ENCODE peak calls at places on chromosomes 7 and 10, in five cellular contexts. One of them, this sample, is unnamed.

GRCh38 chr10:14220026-14220425 is 110.7 kb downstream of the FRMD4A start:
- DNase-seq in right lobe of liver: no peak
- DNase-seq in neural progenitor cell: no peak
- DNase-seq in transverse colon: no peak
- DNase-seq in IMR-90: peak
- DNase-seq in this sample: no peak

GRCh38 chr7:150909192-150909591 is 56.9 kb downstream of the AOC1 start:
- DNase-seq in right lobe of liver: no peak
- DNase-seq in neural progenitor cell: no peak
- DNase-seq in transverse colon: no peak
- DNase-seq in IMR-90: no peak
- DNase-seq in this sample: no peak

GRCh38 chr7:121489440-121489839 is 93.3 kb upstream of the FAM3C start:
- DNase-seq in right lobe of liver: no peak
- DNase-seq in neural progenitor cell: no peak
- DNase-seq in transverse colon: no peak
- DNase-seq in IMR-90: no peak
- DNase-seq in this sample: no peak

GRCh38 chr7:351256-351655 is 61.3 kb downstream of the FOXL3 start:
- DNase-seq in right lobe of liver: no peak
- DNase-seq in neural progenitor cell: no peak
- DNase-seq in transverse colon: no peak
- DNase-seq in IMR-90: no peak
- DNase-seq in this sample: no peak

GRCh38 chr7:84337386-84337785 is 142.8 kb upstream of the SEMA3A start:
- DNase-seq in right lobe of liver: no peak
- DNase-seq in neural progenitor cell: no peak
- DNase-seq in transverse colon: no peak
- DNase-seq in IMR-90: peak
- DNase-seq in this sample: no peak

GRCh38 chr10:89744021-89744420 is 42.6 kb downstream of the KIF20B start:
- DNase-seq in right lobe of liver: no peak
- DNase-seq in neural progenitor cell: no peak
- DNase-seq in transverse colon: no peak
- DNase-seq in IMR-90: peak
- DNase-seq in this sample: no peak

GRCh38 chr7:75811894-75812678 is 1.5 kb downstream of the CCL24 start:
- DNase-seq in right lobe of liver: no peak
- DNase-seq in neural progenitor cell: no peak
- DNase-seq in transverse colon: no peak
- DNase-seq in IMR-90: no peak
- DNase-seq in this sample: no peak

GRCh38 chr10:6219494-6219836 is 16.7 kb downstream of the PFKFB3 start:
- DNase-seq in right lobe of liver: no peak
- DNase-seq in neural progenitor cell: peak
- DNase-seq in transverse colon: no peak
- DNase-seq in IMR-90: no peak
- DNase-seq in this sample: no peak

GRCh38 chr10:49183596-49184542 is 4.3 kb downstream of the TMEM273 start:
- DNase-seq in right lobe of liver: no peak
- DNase-seq in neural progenitor cell: no peak
- DNase-seq in transverse colon: no peak
- DNase-seq in IMR-90: no peak
- DNase-seq in this sample: no peak

GRCh38 chr10:127227663-127228062 is 31.3 kb upstream of the INSYN2A start:
- DNase-seq in right lobe of liver: no peak
- DNase-seq in neural progenitor cell: no peak
- DNase-seq in transverse colon: no peak
- DNase-seq in IMR-90: no peak
- DNase-seq in this sample: no peak

GRCh38 chr10:18340496-18341051 is 200.3 kb downstream of the CACNB2 start:
- DNase-seq in right lobe of liver: no peak
- DNase-seq in neural progenitor cell: peak
- DNase-seq in transverse colon: no peak
- DNase-seq in IMR-90: peak
- DNase-seq in this sample: no peak

GRCh38 chr7:47280114-47280513 is 301.8 kb downstream of the TNS3 start:
- DNase-seq in right lobe of liver: no peak
- DNase-seq in neural progenitor cell: no peak
- DNase-seq in transverse colon: no peak
- DNase-seq in IMR-90: no peak
- DNase-seq in this sample: no peak

GRCh38 chr10:42938351-42938750 is 138.5 kb upstream of the RET start:
- DNase-seq in right lobe of liver: no peak
- DNase-seq in neural progenitor cell: no peak
- DNase-seq in transverse colon: no peak
- DNase-seq in IMR-90: no peak
- DNase-seq in this sample: no peak

GRCh38 chr10:58517071-58517470 is 4.4 kb downstream of the BICC1 start:
- DNase-seq in right lobe of liver: no peak
- DNase-seq in neural progenitor cell: no peak
- DNase-seq in transverse colon: no peak
- DNase-seq in IMR-90: no peak
- DNase-seq in this sample: no peak

GRCh38 chr10:110431659-110432058 is 66.0 kb upstream of the DUSP5 start:
- DNase-seq in right lobe of liver: no peak
- DNase-seq in neural progenitor cell: no peak
- DNase-seq in transverse colon: no peak
- DNase-seq in IMR-90: no peak
- DNase-seq in this sample: peak

GRCh38 chr7:117810642-117811512 is 62.4 kb downstream of the CTTNBP2 start:
- DNase-seq in right lobe of liver: no peak
- DNase-seq in neural progenitor cell: peak
- DNase-seq in transverse colon: no peak
- DNase-seq in IMR-90: peak
- DNase-seq in this sample: no peak

GRCh38 chr7:214410-215212 is 22.2 kb downstream of the FAM20C start:
- DNase-seq in right lobe of liver: peak
- DNase-seq in neural progenitor cell: no peak
- DNase-seq in transverse colon: no peak
- DNase-seq in IMR-90: peak
- DNase-seq in this sample: no peak

GRCh38 chr10:36336315-36336714 is 694.2 kb upstream of the FZD8 start:
- DNase-seq in right lobe of liver: no peak
- DNase-seq in neural progenitor cell: no peak
- DNase-seq in transverse colon: no peak
- DNase-seq in IMR-90: peak
- DNase-seq in this sample: no peak

GRCh38 chr7:2196381-2197378 is 36.1 kb downstream of the MAD1L1 start:
- DNase-seq in right lobe of liver: no peak
- DNase-seq in neural progenitor cell: no peak
- DNase-seq in transverse colon: no peak
- DNase-seq in IMR-90: no peak
- DNase-seq in this sample: no peak

GRCh38 chr10:72044417-72045041 is 43.8 kb downstream of the SPOCK2 start:
- DNase-seq in right lobe of liver: no peak
- DNase-seq in neural progenitor cell: peak
- DNase-seq in transverse colon: no peak
- DNase-seq in IMR-90: peak
- DNase-seq in this sample: no peak

GRCh38 chr10:74208081-74208480 is 57.1 kb downstream of the ADK start:
- DNase-seq in right lobe of liver: no peak
- DNase-seq in neural progenitor cell: peak
- DNase-seq in transverse colon: peak
- DNase-seq in IMR-90: no peak
- DNase-seq in this sample: no peak

GRCh38 chr10:45209888-45210287 is 105.5 kb downstream of the OR13A1 start:
- DNase-seq in right lobe of liver: no peak
- DNase-seq in neural progenitor cell: no peak
- DNase-seq in transverse colon: no peak
- DNase-seq in IMR-90: no peak
- DNase-seq in this sample: no peak

GRCh38 chr10:6124666-6125065 is 35.8 kb downstream of the RBM17 start:
- DNase-seq in right lobe of liver: no peak
- DNase-seq in neural progenitor cell: no peak
- DNase-seq in transverse colon: no peak
- DNase-seq in IMR-90: no peak
- DNase-seq in this sample: no peak

GRCh38 chr7:2255145-2256139 is 13.4 kb downstream of the NUDT1 start:
- DNase-seq in right lobe of liver: no peak
- DNase-seq in neural progenitor cell: no peak
- DNase-seq in transverse colon: no peak
- DNase-seq in IMR-90: no peak
- DNase-seq in this sample: no peak

GRCh38 chr7:27961255-27961654 is 219.3 kb downstream of the JAZF1 start:
- DNase-seq in right lobe of liver: no peak
- DNase-seq in neural progenitor cell: no peak
- DNase-seq in transverse colon: no peak
- DNase-seq in IMR-90: peak
- DNase-seq in this sample: no peak

DNA sequence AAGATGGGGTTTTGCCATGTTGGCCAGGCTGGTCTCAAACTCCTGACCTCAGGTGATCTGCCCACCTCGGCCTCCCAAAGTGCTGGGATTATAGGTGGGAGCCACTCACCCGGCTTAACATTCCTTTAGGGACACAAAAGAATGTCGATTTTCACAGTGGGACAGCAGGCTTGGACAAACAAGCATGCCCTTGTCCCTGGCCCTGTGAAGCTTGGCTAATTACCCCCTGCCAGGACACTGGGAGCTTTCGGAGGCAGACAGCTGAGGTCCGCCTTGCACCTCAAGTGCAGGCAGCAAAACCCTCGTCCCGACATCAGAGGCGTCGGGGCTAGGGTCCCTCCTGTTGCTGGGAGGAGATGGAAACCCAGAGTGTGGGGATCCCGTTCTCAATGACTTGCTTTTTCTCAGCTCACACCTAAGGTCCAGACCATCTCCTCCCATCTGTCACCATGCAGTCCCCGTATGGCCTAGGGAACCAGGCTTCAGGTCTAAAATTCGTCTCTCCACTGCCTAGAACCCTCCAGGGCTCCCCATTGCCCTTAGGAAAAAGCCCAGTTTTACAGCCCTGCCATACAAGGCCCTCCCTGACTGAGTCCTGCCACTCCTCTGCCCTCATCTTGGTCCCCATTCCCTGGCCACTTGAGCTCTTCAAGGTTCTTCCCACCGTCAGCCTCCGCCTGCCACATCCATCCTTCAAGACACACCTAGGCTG is 6.3 kb upstream of the CLIP2 start:
- DNase-seq in right lobe of liver: no peak
- DNase-seq in neural progenitor cell: peak
- DNase-seq in transverse colon: no peak
- DNase-seq in IMR-90: no peak
- DNase-seq in this sample: no peak
- H3K27ac ChIP-seq in right lobe of liver: no peak
- H3K27ac ChIP-seq in neural progenitor cell: no peak
- H3K27ac ChIP-seq in transverse colon: peak
- H3K27ac ChIP-seq in IMR-90: no peak
- H3K27ac ChIP-seq in this sample: no peak

DNA sequence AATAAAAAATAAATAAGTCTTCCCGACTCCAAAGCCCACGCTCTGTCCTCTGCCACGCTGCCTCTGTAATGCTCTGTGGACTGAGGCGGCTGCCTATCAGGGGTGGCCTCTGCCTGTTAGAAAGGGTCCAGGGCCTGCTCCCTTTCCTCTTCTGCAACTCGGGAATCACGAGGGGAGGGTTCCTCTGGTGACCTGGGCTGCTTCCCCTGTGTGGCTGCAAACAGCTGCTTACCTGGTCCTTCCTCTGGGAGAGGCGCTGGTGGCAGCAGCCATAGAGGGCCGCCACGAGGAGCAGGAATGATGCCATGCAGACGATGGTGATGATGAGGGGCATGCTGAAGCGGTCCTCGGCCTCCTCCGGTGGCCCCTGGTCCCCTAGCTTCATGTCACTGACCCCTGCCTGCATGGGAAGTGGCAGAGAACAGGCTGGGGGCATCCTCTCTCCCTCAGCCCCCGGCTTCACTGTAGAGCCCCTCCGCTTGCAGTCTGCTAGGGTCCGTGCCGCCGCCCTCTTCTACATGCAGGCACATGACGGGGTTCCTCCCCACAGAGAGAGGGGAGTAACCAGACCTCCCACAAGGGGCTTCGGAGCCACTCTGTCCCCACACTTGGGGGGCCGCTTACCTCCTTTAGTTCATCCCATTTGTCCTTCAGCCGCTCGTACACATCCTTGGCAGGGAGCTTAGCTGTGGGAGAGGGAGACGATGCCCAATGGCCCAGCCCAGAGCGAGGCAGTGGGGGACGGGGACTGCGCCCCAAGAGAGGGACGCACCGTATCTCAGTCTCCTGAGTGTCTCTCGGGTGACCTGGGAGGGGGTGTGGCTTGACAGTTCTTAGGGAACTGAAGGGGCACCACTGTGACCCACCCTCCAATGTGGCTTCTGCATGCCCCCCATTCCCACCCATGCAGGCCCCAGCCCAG is 50.5 kb downstream of the PODXL start:
- DNase-seq in right lobe of liver: no peak
- DNase-seq in neural progenitor cell: no peak
- DNase-seq in transverse colon: no peak
- DNase-seq in IMR-90: no peak
- DNase-seq in this sample: no peak
- H3K27ac ChIP-seq in right lobe of liver: no peak
- H3K27ac ChIP-seq in neural progenitor cell: no peak
- H3K27ac ChIP-seq in transverse colon: no peak
- H3K27ac ChIP-seq in IMR-90: no peak
- H3K27ac ChIP-seq in this sample: no peak

DNA sequence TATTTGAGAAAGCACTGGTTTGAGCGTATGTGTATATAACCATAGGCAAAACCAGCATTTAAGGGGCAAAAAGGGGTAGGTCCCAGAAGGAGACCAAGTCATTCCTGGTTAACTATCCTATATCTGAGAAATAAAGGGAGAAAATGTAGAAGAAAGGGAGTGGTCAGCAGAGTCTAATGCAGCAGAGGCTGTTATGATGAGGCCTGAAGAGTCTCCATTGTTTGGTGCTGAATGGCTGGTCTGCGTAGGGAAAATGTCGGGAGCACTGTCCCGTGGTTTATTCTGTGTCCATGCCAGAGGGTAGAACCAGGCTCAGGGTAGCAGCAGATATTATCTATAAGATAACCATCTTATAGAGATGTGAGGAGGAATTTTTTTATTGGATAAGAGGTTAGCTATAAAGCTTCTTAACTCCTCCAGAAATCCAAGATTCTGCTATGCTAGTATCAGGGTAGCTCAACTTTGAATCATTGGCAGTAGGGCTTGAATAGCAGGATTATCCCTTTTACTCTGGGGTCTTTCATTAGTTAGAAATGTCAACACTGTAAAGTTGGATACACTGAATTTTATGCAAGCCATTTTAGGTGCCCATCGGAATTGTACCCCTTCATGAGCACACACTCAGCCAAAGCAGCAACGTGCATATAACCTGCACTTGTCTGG is 312.1 kb upstream of the FZD1 start:
- DNase-seq in right lobe of liver: no peak
- DNase-seq in neural progenitor cell: peak
- DNase-seq in transverse colon: no peak
- DNase-seq in IMR-90: no peak
- DNase-seq in this sample: no peak
- H3K27ac ChIP-seq in right lobe of liver: no peak
- H3K27ac ChIP-seq in neural progenitor cell: peak
- H3K27ac ChIP-seq in transverse colon: no peak
- H3K27ac ChIP-seq in IMR-90: no peak
- H3K27ac ChIP-seq in this sample: no peak

DNA sequence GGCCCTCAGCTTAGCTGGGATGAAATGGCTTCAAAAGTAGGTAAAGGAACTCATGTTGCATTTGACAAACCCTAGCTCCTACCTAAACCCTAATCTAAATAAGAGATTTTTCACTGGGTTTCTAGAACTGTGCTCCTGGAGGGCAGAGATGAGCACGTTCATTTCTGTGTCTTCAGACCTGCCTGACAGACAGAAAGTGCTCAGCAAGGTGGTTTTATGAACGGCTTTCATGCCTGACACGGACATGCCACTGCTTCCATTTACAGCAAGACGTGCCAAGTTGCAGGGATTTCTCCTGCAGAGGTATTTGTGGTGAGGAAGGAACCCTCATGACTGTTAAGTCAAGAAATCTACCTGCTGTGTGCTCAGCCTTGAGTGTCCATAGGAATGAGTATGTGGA is 83.5 kb upstream of the KMT2C start:
- DNase-seq in right lobe of liver: no peak
- DNase-seq in neural progenitor cell: no peak
- DNase-seq in transverse colon: no peak
- DNase-seq in IMR-90: no peak
- DNase-seq in this sample: no peak
- H3K27ac ChIP-seq in right lobe of liver: no peak
- H3K27ac ChIP-seq in neural progenitor cell: no peak
- H3K27ac ChIP-seq in transverse colon: no peak
- H3K27ac ChIP-seq in IMR-90: no peak
- H3K27ac ChIP-seq in this sample: no peak

This sample was measured in RWPE2.